ENCODE peak calls at places on chromosomes 12 and 14, in nine cellular contexts. T is HCT116, X is GM23248, L is MM.1S, J is SK-N-SH, M is neural progenitor cell, W is PC-3, F is GM23338, V is hepatocyte. Z is an unnamed sample. For H3K4me1, the result is how much of the 10 kb centered on the place peaks cover.

GRCh38 chr12:116771651-116772050 is 33.5 kb downstream of the RNFT2 start:
- DNase-seq in T (no peak), X (no peak), L (no peak), J (no peak), M (no peak), W (peak), F (no peak), V (no peak), Z (no peak)

GRCh38 chr14:95039993-95040348 is 117.4 kb downstream of the DICER1 start:
- DNase-seq in T (no peak), X (no peak), L (no peak), J (no peak), M (no peak), W (no peak), F (no peak), V (no peak), Z (no peak)

GRCh38 chr12:7959278-7960063 is 23.5 kb upstream of the SLC2A3 start:
- DNase-seq in T (no peak), X (peak), L (peak), J (no peak), M (peak), W (peak), F (peak), V (peak), Z (peak)

GRCh38 chr14:77805703-77806102 is 5.8 kb downstream of the ADCK1 start:
- DNase-seq in T (no peak), X (no peak), L (no peak), J (no peak), M (no peak), W (no peak), F (no peak), V (no peak), Z (no peak)

GRCh38 chr14:20477211-20477876 is 8.1 kb downstream of the PNP start:
- DNase-seq in T (no peak), X (peak), L (no peak), J (peak), M (no peak), W (no peak), F (no peak), V (no peak), Z (peak)

GRCh38 chr12:25592725-25593495 is 39.8 kb upstream of the LMNTD1 start:
- DNase-seq in T (no peak), X (no peak), L (no peak), J (no peak), M (no peak), W (no peak), F (no peak), V (no peak), Z (no peak)

GRCh38 chr12:111823891-111824290 is 18.1 kb upstream of the MAPKAPK5 start:
- DNase-seq in T (no peak), X (no peak), L (no peak), J (no peak), M (no peak), W (no peak), F (no peak), V (no peak), Z (no peak)

GRCh38 chr14:60655114-60655897 is 6.0 kb upstream of the SIX1 start:
- DNase-seq in T (no peak), X (no peak), L (no peak), J (peak), M (peak), W (no peak), F (peak), V (peak), Z (no peak)

GRCh38 chr12:1130164-1130563 is 139.1 kb downstream of the ERC1 start:
- DNase-seq in T (peak), X (no peak), L (no peak), J (no peak), M (no peak), W (peak), F (no peak), V (peak), Z (no peak)

DNA sequence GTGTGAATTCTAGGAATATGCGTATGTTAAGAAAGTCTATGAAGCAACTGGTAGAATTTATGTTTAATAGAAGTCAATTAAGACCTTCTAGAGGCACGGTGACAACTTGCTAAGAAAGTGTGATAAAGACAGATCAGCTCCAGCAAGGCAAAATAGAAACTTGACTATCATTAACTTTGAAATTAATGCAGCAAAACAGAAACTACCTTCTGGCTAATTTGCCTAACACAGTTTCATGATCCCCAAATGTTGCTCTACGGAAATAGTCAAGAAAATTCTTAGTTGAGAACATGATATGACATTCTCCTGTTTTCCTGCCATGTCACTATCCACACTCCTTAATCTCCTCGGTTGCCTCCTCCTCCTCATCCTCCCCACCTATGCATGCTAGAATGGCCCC is 4.2 kb downstream of the DENND5B start:
- DNase-seq in T (no peak), X (no peak), L (peak), J (no peak), M (no peak), W (no peak), F (no peak), V (no peak), Z (peak)
- TF ChIP-seq EZH2phosphoT487 in T (no peak), X (no peak), L (no peak), J (no peak), M (no peak), W (no peak), F (no peak), V (no peak), Z (no peak)

DNA sequence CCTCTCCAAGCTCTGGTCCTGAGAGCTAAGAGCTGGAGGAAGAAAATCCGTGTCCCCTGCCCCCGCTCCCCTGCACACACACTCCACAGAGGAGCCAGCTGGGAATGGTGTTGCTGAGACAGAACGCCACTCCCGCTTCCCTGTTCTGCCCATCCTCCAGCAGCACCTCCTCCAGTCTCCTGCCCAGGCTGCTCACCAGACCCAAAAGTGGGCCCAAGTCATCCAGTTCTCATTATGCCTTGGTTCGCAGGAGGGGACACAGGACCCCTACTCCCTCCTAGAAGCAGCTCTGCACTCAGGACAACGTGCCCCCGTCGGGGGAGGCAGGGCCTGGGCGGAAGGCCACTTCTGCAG is 861 bp upstream of the TRMT61A start:
- DNase-seq in T (no peak), X (peak), L (no peak), J (no peak), M (no peak), W (no peak), F (no peak), V (no peak), Z (no peak)
- H3K4me1 ChIP-seq in T (under half), X (under half), L (under half), J (under half), M (under half), W (under half), F (under half), V (half or more), Z (under half)

GRCh38 chr12:58069268-58069967 is 128.1 kb downstream of the ATP23 start:
- DNase-seq in T (no peak), X (peak), L (no peak), J (no peak), M (no peak), W (no peak), F (no peak), V (no peak), Z (no peak)
- TF ChIP-seq EZH2phosphoT487 in T (no peak), X (no peak), L (no peak), J (no peak), M (no peak), W (no peak), F (no peak), V (no peak), Z (no peak)

GRCh38 chr14:99891900-99892299 is 98.7 kb downstream of the EML1 start:
- DNase-seq in T (no peak), X (peak), L (no peak), J (no peak), M (no peak), W (no peak), F (no peak), V (no peak), Z (no peak)

GRCh38 chr14:99896371-99896770 is 103.2 kb downstream of the EML1 start:
- DNase-seq in T (no peak), X (no peak), L (no peak), J (no peak), M (no peak), W (no peak), F (no peak), V (no peak), Z (no peak)

GRCh38 chr14:99889268-99889667 is 96.1 kb downstream of the EML1 start:
- DNase-seq in T (no peak), X (no peak), L (no peak), J (no peak), M (peak), W (no peak), F (peak), V (no peak), Z (no peak)

GRCh38 chr14:99891266-99891665 is 98.1 kb downstream of the EML1 start:
- DNase-seq in T (no peak), X (no peak), L (no peak), J (no peak), M (no peak), W (no peak), F (no peak), V (no peak), Z (no peak)

DNA sequence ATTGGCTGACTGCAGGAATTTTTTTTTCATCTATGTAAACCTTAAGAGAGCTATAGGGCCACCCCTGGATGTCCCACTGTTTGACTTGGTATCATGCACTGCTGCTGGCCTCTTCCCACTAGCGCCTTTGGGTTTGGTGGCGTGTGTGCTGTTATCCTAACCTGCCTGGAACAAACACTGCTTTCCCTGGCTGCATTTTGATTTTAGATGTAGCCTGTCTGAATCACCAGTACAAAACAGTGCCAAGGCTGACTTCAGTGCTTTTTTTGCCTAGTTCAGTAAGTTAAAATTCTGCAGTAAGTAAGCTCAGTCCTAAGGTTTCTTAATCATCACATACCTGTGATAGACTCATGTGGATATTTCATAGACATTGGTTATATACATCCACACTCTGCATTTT is 99.2 kb downstream of the EML1 start:
- DNase-seq in T (no peak), X (peak), L (no peak), J (no peak), M (no peak), W (no peak), F (no peak), V (no peak), Z (no peak)
- H3K4me1 ChIP-seq in T (under half), X (under half), L (under half), J (under half), M (half or more), W (under half), F (under half), V (under half), Z (under half)

GRCh38 chr14:42424501-42424900 is 817.8 kb downstream of the LRFN5 start:
- DNase-seq in T (no peak), X (peak), L (no peak), J (no peak), M (no peak), W (no peak), F (no peak), V (no peak), Z (no peak)

GRCh38 chr14:42428996-42429395 is 822.3 kb downstream of the LRFN5 start:
- DNase-seq in T (no peak), X (no peak), L (peak), J (no peak), M (no peak), W (no peak), F (no peak), V (no peak), Z (peak)

DNA sequence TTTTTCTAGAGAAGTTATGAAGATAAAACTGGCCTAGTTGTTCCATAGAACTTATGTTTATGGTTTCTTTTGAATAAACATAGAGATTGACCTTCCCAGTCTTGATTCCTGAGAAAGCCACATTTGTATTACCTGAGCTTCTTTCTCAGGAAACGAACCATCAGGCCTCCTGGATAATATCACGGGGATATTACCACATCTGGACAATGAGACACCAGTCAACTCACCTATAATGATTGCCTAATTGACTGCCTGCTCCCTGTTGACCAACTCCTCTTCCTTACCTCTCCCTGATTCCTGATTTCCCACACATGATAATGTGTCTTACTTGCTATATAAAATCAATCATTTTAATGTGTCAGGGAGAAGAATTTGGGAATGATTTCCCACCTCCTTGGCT is 822.7 kb downstream of the LRFN5 start:
- DNase-seq in T (no peak), X (no peak), L (no peak), J (no peak), M (no peak), W (no peak), F (no peak), V (no peak), Z (no peak)
- TF ChIP-seq EZH2phosphoT487 in T (no peak), X (no peak), L (no peak), J (no peak), M (no peak), W (no peak), F (no peak), V (no peak), Z (no peak)

GRCh38 chr14:37428954-37429353 is 166.1 kb downstream of the FOXA1 start:
- DNase-seq in T (no peak), X (no peak), L (no peak), J (no peak), M (no peak), W (peak), F (peak), V (no peak), Z (no peak)
- H3K4me1 ChIP-seq in T (under half), X (under half), L (under half), J (under half), M (under half), W (under half), F (under half), V (under half), Z (under half)

Z was measured in OCI-LY7.